ENCODE peak calls at places on chromosomes 5 and 9, in five cellular contexts. S is activated CD8-positive, alpha-beta memory T cell treated with anti-CD3 and anti-CD28 coated beads, Interleukin-2, amount 10 ng/mL, durations not matched to agents 7 days and 5 days; X is caudate nucleus; T is dermis microvascular lymphatic vessel endothelial cell; V is fibroblast of pulmonary artery. D is an unnamed sample.

GRCh38 chr5:170408189-170408588 is 19.0 kb upstream of the KCNMB1 start:
- DNase-seq in T (no peak), V (no peak), X (no peak), S (no peak), D (no peak)

GRCh38 chr5:6719896-6720560 is 6.8 kb downstream of the TENT4A start:
- DNase-seq in S (no peak), V (no peak), T (no peak), X (no peak), D (no peak)

GRCh38 chr9:101508203-101508602 is 25.4 kb upstream of the RNF20 start:
- DNase-seq in X (no peak), V (peak; percentile 14), S (no peak), T (no peak), D (no peak)

GRCh38 chr5:59661939-59662615 is 231.4 kb downstream of the PDE4D start:
- DNase-seq in X (no peak), T (peak; percentile 78), V (peak; percentile 43), S (no peak), D (no peak)

GRCh38 chr9:114900937-114901802 is 29.2 kb downstream of the TNFSF8 start:
- DNase-seq in T (peak; percentile 35), X (no peak), V (peak; percentile 53), S (no peak), D (no peak)

GRCh38 chr9:131614340-131614739 is 69.0 kb downstream of the PRRT1B start:
- DNase-seq in T (no peak), V (no peak), S (no peak), X (no peak), D (no peak)

GRCh38 chr5:108122701-108123100 is 259.2 kb downstream of the FBXL17 start:
- DNase-seq in V (no peak), T (no peak), S (no peak), X (no peak), D (no peak)

GRCh38 chr5:165642366-165642765 is 2136.9 kb downstream of the MAT2B start:
- DNase-seq in T (no peak), X (no peak), S (no peak), V (no peak), D (no peak)

GRCh38 chr5:139759219-139759721 is 36.3 kb upstream of the PSD2 start:
- DNase-seq in V (no peak), T (no peak), X (no peak), S (no peak), D (no peak)

GRCh38 chr9:90651246-90651645 is 8.6 kb upstream of the DIRAS2 start:
- DNase-seq in X (no peak), V (no peak), S (no peak), T (no peak), D (no peak)

GRCh38 chr5:72477644-72478043 is 29.6 kb downstream of the ZNF366 start:
- DNase-seq in V (no peak), T (peak; percentile 48), S (no peak), X (no peak), D (no peak)

GRCh38 chr5:76867027-76867426 is 17.2 kb downstream of the S100Z start:
- DNase-seq in T (no peak), V (no peak), S (no peak), X (no peak), D (no peak)

GRCh38 chr5:171395042-171395441 is 7.4 kb downstream of the NPM1 start:
- DNase-seq in T (no peak), X (no peak), V (no peak), S (no peak), D (no peak)

GRCh38 chr5:73174100-73174815 is 1.3 kb downstream of the TMEM174 start:
- DNase-seq in X (no peak), S (no peak), V (no peak), T (no peak), D (no peak)

GRCh38 chr9:5879419-5880181 is 11.1 kb upstream of the MLANA start:
- DNase-seq in T (peak; percentile 56), S (no peak), X (no peak), V (peak; percentile 60), D (no peak)

GRCh38 chr5:148559461-148559860 is 94.9 kb downstream of the HTR4 start:
- DNase-seq in V (no peak), S (no peak), T (peak; percentile 51), X (no peak), D (no peak)

GRCh38 chr5:116084231-116084630 is 594 bp upstream of the COMMD10 start:
- DNase-seq in S (peak; percentile 63), V (peak; percentile 38), X (no peak), T (peak; percentile 11), D (no peak)

GRCh38 chr5:15365040-15365439 is 134.9 kb upstream of the FBXL7 start:
- DNase-seq in S (no peak), X (no peak), V (peak; percentile 74), T (peak; percentile 37), D (no peak)

GRCh38 chr5:36878421-36879088 is 2.0 kb downstream of the NIPBL start:
- DNase-seq in V (peak; percentile 64), S (no peak), T (peak; percentile 64), X (no peak), D (no peak)

GRCh38 chr9:110659891-110660541 is 8.6 kb upstream of the MUSK start:
- DNase-seq in T (no peak), V (no peak), S (no peak), X (no peak), D (no peak)

GRCh38 chr9:27701664-27702063 is 128.4 kb upstream of the C9orf72 start:
- DNase-seq in S (no peak), T (no peak), V (peak; percentile 70), X (no peak), D (peak; percentile 82)

GRCh38 chr5:170306381-170306790 is 8.8 kb upstream of the LCP2 start:
- DNase-seq in V (peak; percentile 75), S (no peak), X (no peak), T (peak; percentile 6), D (no peak)

GRCh38 chr5:136236479-136237083 is 43.6 kb upstream of the SMIM32 start:
- DNase-seq in X (no peak), S (no peak), T (no peak), V (no peak), D (no peak)

GRCh38 chr9:130117816-130118632 is 54.2 kb upstream of the NCS1 start:
- DNase-seq in X (no peak), T (peak; percentile 58), S (no peak), V (peak; percentile 50), D (no peak)

GRCh38 chr9:79592736-79593493 is 21.1 kb downstream of the TLE4 start:
- DNase-seq in V (peak; percentile 20), X (no peak), S (peak; percentile 44), T (no peak), D (no peak)

D was measured in esophagus muscularis mucosa.